ENCODE peak calls at places on chromosome 2, in eight cellular contexts. Q, C, Z, R, M, B, J and P are unnamed samples.

GRCh38 chr2:148959745-148960144 is 78.8 kb upstream of the LYPD6B start:
- DNase-seq in Q (no peak), C (no peak), Z (no peak), R (no peak), M (no peak), B (no peak), J (no peak), P (no peak)

GRCh38 chr2:38074775-38075435 is 1.0 kb downstream of the CYP1B1 start:
- DNase-seq in Q (peak), C (no peak), Z (peak), R (peak), M (no peak), B (no peak), J (no peak), P (no peak)

GRCh38 chr2:35082072-35082471 is 1273.5 kb upstream of the CRIM1 start:
- DNase-seq in Q (no peak), C (no peak), Z (no peak), R (no peak), M (no peak), B (no peak), J (no peak), P (no peak)

GRCh38 chr2:202508686-202509085 is 126.1 kb upstream of the FAM117B start:
- DNase-seq in Q (no peak), C (no peak), Z (no peak), R (no peak), M (no peak), B (no peak), J (no peak), P (no peak)

GRCh38 chr2:201383156-201383555 is 26.0 kb upstream of the FLACC1 start:
- DNase-seq in Q (no peak), C (no peak), Z (no peak), R (no peak), M (no peak), B (no peak), J (no peak), P (no peak)

GRCh38 chr2:85066874-85067351 is 66.3 kb upstream of the TCF7L1 start:
- DNase-seq in Q (peak), C (peak), Z (peak), R (peak), M (peak), B (peak), J (peak), P (no peak)

GRCh38 chr2:23595601-23596251 is 210.7 kb downstream of the KLHL29 start:
- DNase-seq in Q (no peak), C (peak), Z (no peak), R (peak), M (peak), B (no peak), J (no peak), P (no peak)

GRCh38 chr2:126656311-126657145 is 570 bp downstream of the GYPC start:
- DNase-seq in Q (peak), C (no peak), Z (no peak), R (peak), M (no peak), B (no peak), J (no peak), P (no peak)

GRCh38 chr2:208072250-208072892 is 47.0 kb upstream of the PLEKHM3 start:
- DNase-seq in Q (peak), C (peak), Z (no peak), R (peak), M (peak), B (peak), J (peak), P (peak)

GRCh38 chr2:120704696-120705095 is 31.0 kb upstream of the GLI2 start:
- DNase-seq in Q (peak), C (no peak), Z (no peak), R (no peak), M (no peak), B (no peak), J (no peak), P (no peak)

GRCh38 chr2:120984046-120984445 is 248.4 kb downstream of the GLI2 start:
- DNase-seq in Q (no peak), C (no peak), Z (no peak), R (no peak), M (no peak), B (no peak), J (no peak), P (no peak)